ENCODE peak calls at places on chromosome 10, in six cellular contexts. One of them, this sample, is unnamed.

GRCh38 chr10:60413306-60414012 is 23.8 kb upstream of the ANK3 start:
- DNase-seq in CD8-positive, alpha-beta memory T cell: no peak
- DNase-seq in Peyer's patch: no peak
- DNase-seq in PC-3: peak; percentile 50
- DNase-seq in adrenal gland: no peak
- DNase-seq in uterus: no peak
- DNase-seq in this sample: no peak

GRCh38 chr10:14573666-14574261 is 200.9 kb downstream of the FAM107B start:
- DNase-seq in CD8-positive, alpha-beta memory T cell: no peak
- DNase-seq in Peyer's patch: no peak
- DNase-seq in PC-3: peak; percentile 81
- DNase-seq in adrenal gland: no peak
- DNase-seq in uterus: no peak
- DNase-seq in this sample: no peak

GRCh38 chr10:28248092-28248491 is 54.8 kb downstream of the MPP7 start:
- DNase-seq in CD8-positive, alpha-beta memory T cell: no peak
- DNase-seq in Peyer's patch: no peak
- DNase-seq in PC-3: no peak
- DNase-seq in adrenal gland: no peak
- DNase-seq in uterus: no peak
- DNase-seq in this sample: no peak

GRCh38 chr10:60898372-60898771 is 45.6 kb downstream of the RHOBTB1 start:
- DNase-seq in CD8-positive, alpha-beta memory T cell: no peak
- DNase-seq in Peyer's patch: no peak
- DNase-seq in PC-3: no peak
- DNase-seq in adrenal gland: no peak
- DNase-seq in uterus: no peak
- DNase-seq in this sample: no peak

GRCh38 chr10:100725041-100725440 is 20.3 kb upstream of the PAX2 start:
- DNase-seq in CD8-positive, alpha-beta memory T cell: no peak
- DNase-seq in Peyer's patch: no peak
- DNase-seq in PC-3: no peak
- DNase-seq in adrenal gland: no peak
- DNase-seq in uterus: no peak
- DNase-seq in this sample: peak; percentile 29

GRCh38 chr10:19930936-19931859 is 115.0 kb downstream of the PLXDC2 start:
- DNase-seq in CD8-positive, alpha-beta memory T cell: no peak
- DNase-seq in Peyer's patch: no peak
- DNase-seq in PC-3: peak; percentile 20
- DNase-seq in adrenal gland: peak; percentile 76
- DNase-seq in uterus: peak; percentile 79
- DNase-seq in this sample: no peak

GRCh38 chr10:73998623-73999622 is 1.0 kb downstream of the VCL start:
- DNase-seq in CD8-positive, alpha-beta memory T cell: peak; percentile 2
- DNase-seq in Peyer's patch: no peak
- DNase-seq in PC-3: peak; percentile 100
- DNase-seq in adrenal gland: peak; percentile 31
- DNase-seq in uterus: peak; percentile 73
- DNase-seq in this sample: peak; percentile 85

GRCh38 chr10:13099666-13100348 is at the start of gene OPTN:
- DNase-seq in CD8-positive, alpha-beta memory T cell: peak; percentile 79
- DNase-seq in Peyer's patch: peak; percentile 78
- DNase-seq in PC-3: peak; percentile 59
- DNase-seq in adrenal gland: peak; percentile 86
- DNase-seq in uterus: peak; percentile 79
- DNase-seq in this sample: peak; percentile 80

GRCh38 chr10:99930731-99931550 is 78.8 kb downstream of the DNMBP start:
- DNase-seq in CD8-positive, alpha-beta memory T cell: no peak
- DNase-seq in Peyer's patch: no peak
- DNase-seq in PC-3: peak; percentile 77
- DNase-seq in adrenal gland: no peak
- DNase-seq in uterus: no peak
- DNase-seq in this sample: no peak

GRCh38 chr10:101397140-101397539 is 43.2 kb downstream of the BTRC start:
- DNase-seq in CD8-positive, alpha-beta memory T cell: no peak
- DNase-seq in Peyer's patch: no peak
- DNase-seq in PC-3: no peak
- DNase-seq in adrenal gland: no peak
- DNase-seq in uterus: peak; percentile 17
- DNase-seq in this sample: no peak

GRCh38 chr10:5534880-5535856 is 10.4 kb downstream of the CALML3 start:
- DNase-seq in CD8-positive, alpha-beta memory T cell: no peak
- DNase-seq in Peyer's patch: no peak
- DNase-seq in PC-3: no peak
- DNase-seq in adrenal gland: no peak
- DNase-seq in uterus: no peak
- DNase-seq in this sample: peak; percentile 56

GRCh38 chr10:73920084-73920483 is 9.2 kb downstream of the PLAU start:
- DNase-seq in CD8-positive, alpha-beta memory T cell: no peak
- DNase-seq in Peyer's patch: no peak
- DNase-seq in PC-3: peak; percentile 67
- DNase-seq in adrenal gland: peak; percentile 46
- DNase-seq in uterus: peak; percentile 61
- DNase-seq in this sample: peak; percentile 72

GRCh38 chr10:7720478-7720877 is 17.4 kb downstream of the ITIH2 start:
- DNase-seq in CD8-positive, alpha-beta memory T cell: no peak
- DNase-seq in Peyer's patch: no peak
- DNase-seq in PC-3: no peak
- DNase-seq in adrenal gland: no peak
- DNase-seq in uterus: no peak
- DNase-seq in this sample: no peak

GRCh38 chr10:69934768-69935167 is 117.9 kb upstream of the MACROH2A2 start:
- DNase-seq in CD8-positive, alpha-beta memory T cell: no peak
- DNase-seq in Peyer's patch: no peak
- DNase-seq in PC-3: peak; percentile 36
- DNase-seq in adrenal gland: no peak
- DNase-seq in uterus: no peak
- DNase-seq in this sample: no peak

GRCh38 chr10:100446130-100446761 is 16.6 kb upstream of the WNT8B start:
- DNase-seq in CD8-positive, alpha-beta memory T cell: no peak
- DNase-seq in Peyer's patch: no peak
- DNase-seq in PC-3: no peak
- DNase-seq in adrenal gland: no peak
- DNase-seq in uterus: no peak
- DNase-seq in this sample: no peak

GRCh38 chr10:119301397-119301796 is 94.0 kb downstream of the GRK5 start:
- DNase-seq in CD8-positive, alpha-beta memory T cell: peak; percentile 47
- DNase-seq in Peyer's patch: peak; percentile 74
- DNase-seq in PC-3: no peak
- DNase-seq in adrenal gland: no peak
- DNase-seq in uterus: peak; percentile 53
- DNase-seq in this sample: no peak

GRCh38 chr10:62437696-62438095 is 63.5 kb downstream of the ZNF365 start:
- DNase-seq in CD8-positive, alpha-beta memory T cell: no peak
- DNase-seq in Peyer's patch: no peak
- DNase-seq in PC-3: peak; percentile 100
- DNase-seq in adrenal gland: no peak
- DNase-seq in uterus: no peak
- DNase-seq in this sample: no peak

GRCh38 chr10:128316925-128317324 is 190.7 kb upstream of the MKI67 start:
- DNase-seq in CD8-positive, alpha-beta memory T cell: no peak
- DNase-seq in Peyer's patch: no peak
- DNase-seq in PC-3: no peak
- DNase-seq in adrenal gland: no peak
- DNase-seq in uterus: no peak
- DNase-seq in this sample: peak; percentile 32

GRCh38 chr10:73867871-73868631 is 6.3 kb downstream of the CAMK2G start:
- DNase-seq in CD8-positive, alpha-beta memory T cell: no peak
- DNase-seq in Peyer's patch: no peak
- DNase-seq in PC-3: no peak
- DNase-seq in adrenal gland: no peak
- DNase-seq in uterus: no peak
- DNase-seq in this sample: no peak

GRCh38 chr10:21174670-21175495 is 277.8 kb upstream of the NEBL start:
- DNase-seq in CD8-positive, alpha-beta memory T cell: no peak
- DNase-seq in Peyer's patch: no peak
- DNase-seq in PC-3: peak; percentile 50
- DNase-seq in adrenal gland: no peak
- DNase-seq in uterus: no peak
- DNase-seq in this sample: no peak

DNA sequence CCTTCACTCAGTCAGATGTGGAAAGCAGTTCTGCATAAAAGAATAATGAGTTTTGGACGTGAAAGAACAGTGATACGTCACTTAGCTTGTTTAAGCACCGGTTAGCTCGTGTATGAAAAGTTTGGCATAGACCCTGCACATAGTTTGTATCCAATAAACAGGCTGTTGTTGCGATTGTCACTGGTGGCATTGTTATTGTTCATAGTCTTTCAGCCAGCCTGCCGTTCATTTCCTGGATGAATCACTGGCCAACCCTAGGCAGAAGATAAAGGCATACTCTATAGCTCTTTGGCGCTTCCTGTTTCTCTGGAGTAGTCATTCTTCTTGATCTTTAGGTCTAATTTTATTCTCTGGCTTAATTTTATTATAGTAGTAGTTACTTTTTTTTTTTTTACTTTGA is 57.8 kb upstream of the ANKRD30A start:
- DNase-seq in CD8-positive, alpha-beta memory T cell: no peak
- DNase-seq in Peyer's patch: no peak
- DNase-seq in PC-3: peak; percentile 95
- DNase-seq in adrenal gland: no peak
- DNase-seq in uterus: no peak
- DNase-seq in this sample: no peak
- H3K4me1 ChIP-seq in CD8-positive, alpha-beta memory T cell: no peaks in the 10 kb centered on the region
- H3K4me1 ChIP-seq in Peyer's patch: no peaks in the 10 kb centered on the region
- H3K4me1 ChIP-seq in PC-3: peaks cover 4% of the 10 kb centered on the region
- H3K4me1 ChIP-seq in adrenal gland: no peaks in the 10 kb centered on the region
- H3K4me1 ChIP-seq in uterus: no peaks in the 10 kb centered on the region
- H3K4me1 ChIP-seq in this sample: no peaks in the 10 kb centered on the region

GRCh38 chr10:59317066-59317465 is 45.3 kb downstream of the FAM13C start:
- DNase-seq in CD8-positive, alpha-beta memory T cell: no peak
- DNase-seq in Peyer's patch: no peak
- DNase-seq in PC-3: no peak
- DNase-seq in adrenal gland: no peak
- DNase-seq in uterus: no peak
- DNase-seq in this sample: no peak

GRCh38 chr10:59311025-59311424 is 51.3 kb downstream of the FAM13C start:
- DNase-seq in CD8-positive, alpha-beta memory T cell: no peak
- DNase-seq in Peyer's patch: no peak
- DNase-seq in PC-3: no peak
- DNase-seq in adrenal gland: no peak
- DNase-seq in uterus: no peak
- DNase-seq in this sample: no peak

GRCh38 chr10:59312247-59312646 is 50.1 kb downstream of the FAM13C start:
- DNase-seq in CD8-positive, alpha-beta memory T cell: no peak
- DNase-seq in Peyer's patch: no peak
- DNase-seq in PC-3: no peak
- DNase-seq in adrenal gland: no peak
- DNase-seq in uterus: no peak
- DNase-seq in this sample: no peak

GRCh38 chr10:59315465-59315864 is 46.9 kb downstream of the FAM13C start:
- DNase-seq in CD8-positive, alpha-beta memory T cell: no peak
- DNase-seq in Peyer's patch: no peak
- DNase-seq in PC-3: no peak
- DNase-seq in adrenal gland: no peak
- DNase-seq in uterus: no peak
- DNase-seq in this sample: no peak

DNA sequence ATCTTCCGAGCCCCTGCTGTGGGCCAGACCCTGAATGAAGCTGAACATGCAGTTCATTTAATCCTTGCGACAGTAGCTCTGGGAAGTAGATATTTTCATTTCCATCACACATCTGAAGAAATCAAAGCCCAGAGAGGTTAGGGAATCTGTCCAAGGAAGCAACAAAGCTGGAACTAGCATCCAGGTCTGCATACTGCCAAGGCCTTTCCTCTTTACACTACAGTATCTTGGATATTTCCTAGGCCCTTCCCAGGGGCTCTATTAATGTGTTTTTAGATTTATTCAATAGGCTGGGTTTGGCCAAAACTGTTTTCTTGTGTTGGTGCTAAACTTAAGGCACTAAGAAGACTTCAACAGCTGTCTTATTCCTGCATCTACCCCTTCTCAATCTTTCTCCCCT is 48.1 kb downstream of the FAM13C start:
- DNase-seq in CD8-positive, alpha-beta memory T cell: no peak
- DNase-seq in Peyer's patch: no peak
- DNase-seq in PC-3: no peak
- DNase-seq in adrenal gland: no peak
- DNase-seq in uterus: no peak
- DNase-seq in this sample: no peak
- H3K27ac ChIP-seq in CD8-positive, alpha-beta memory T cell: no peak overlapping the region
- H3K27ac ChIP-seq in Peyer's patch: no peak overlapping the region
- H3K27ac ChIP-seq in PC-3: no peak overlapping the region
- H3K27ac ChIP-seq in adrenal gland: no peak overlapping the region
- H3K27ac ChIP-seq in uterus: peak overlapping the region; percentile 27
- H3K27ac ChIP-seq in this sample: peak overlapping the region; percentile 19

GRCh38 chr10:125093199-125093841 is 67.0 kb downstream of the CTBP2 start:
- DNase-seq in CD8-positive, alpha-beta memory T cell: no peak
- DNase-seq in Peyer's patch: no peak
- DNase-seq in PC-3: no peak
- DNase-seq in adrenal gland: peak; percentile 44
- DNase-seq in uterus: peak; percentile 75
- DNase-seq in this sample: peak; percentile 89
- H3K4me1 ChIP-seq in CD8-positive, alpha-beta memory T cell: no peaks in the 10 kb centered on the region
- H3K4me1 ChIP-seq in Peyer's patch: no peaks in the 10 kb centered on the region
- H3K4me1 ChIP-seq in PC-3: no peaks in the 10 kb centered on the region
- H3K4me1 ChIP-seq in adrenal gland: no peaks in the 10 kb centered on the region
- H3K4me1 ChIP-seq in uterus: peaks cover 30% of the 10 kb centered on the region
- H3K4me1 ChIP-seq in this sample: no peaks in the 10 kb centered on the region

DNA sequence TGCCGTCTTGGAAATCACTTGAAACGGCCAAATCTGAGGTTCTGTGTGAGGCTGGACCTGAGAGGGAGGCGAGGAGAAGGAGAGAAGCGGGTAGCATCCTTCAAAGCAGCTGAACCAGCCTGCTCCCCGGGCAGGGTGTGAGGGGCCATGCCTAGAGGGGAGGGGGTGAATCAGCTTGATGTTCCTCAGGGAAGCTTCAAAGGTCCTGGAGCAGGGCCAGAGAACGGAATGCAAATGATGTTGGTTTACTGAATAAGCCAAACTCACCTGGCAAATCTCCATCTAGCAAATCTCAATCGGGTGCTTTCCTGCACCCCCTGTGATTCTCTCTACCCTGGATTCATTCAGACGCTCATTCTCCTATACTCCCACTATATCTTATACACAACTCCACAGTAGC is 226.9 kb downstream of the WDR11 start:
- DNase-seq in CD8-positive, alpha-beta memory T cell: no peak
- DNase-seq in Peyer's patch: no peak
- DNase-seq in PC-3: peak; percentile 10
- DNase-seq in adrenal gland: no peak
- DNase-seq in uterus: no peak
- DNase-seq in this sample: no peak
- H3K27ac ChIP-seq in CD8-positive, alpha-beta memory T cell: no peak overlapping the region
- H3K27ac ChIP-seq in Peyer's patch: no peak overlapping the region
- H3K27ac ChIP-seq in PC-3: no peak overlapping the region
- H3K27ac ChIP-seq in adrenal gland: no peak overlapping the region
- H3K27ac ChIP-seq in uterus: no peak overlapping the region
- H3K27ac ChIP-seq in this sample: no peak overlapping the region

This sample was measured in tibial artery.